ENCODE peak calls at places on chromosomes 2 and 18, in five cellular contexts. One of them, this sample, is unnamed.

GRCh38 chr18:72174972-72175649 is 369.0 kb downstream of the CBLN2 start:
- DNase-seq in naive thymus-derived CD4-positive, alpha-beta T cell: no peak
- DNase-seq in fibroblast of lung: no peak
- DNase-seq in effector memory CD4-positive, alpha-beta T cell: no peak
- DNase-seq in right cardiac atrium: no peak
- DNase-seq in this sample: no peak

GRCh38 chr2:241720560-241720959 is 13.9 kb upstream of the D2HGDH start:
- DNase-seq in naive thymus-derived CD4-positive, alpha-beta T cell: no peak
- DNase-seq in fibroblast of lung: no peak
- DNase-seq in effector memory CD4-positive, alpha-beta T cell: no peak
- DNase-seq in right cardiac atrium: no peak
- DNase-seq in this sample: no peak

GRCh38 chr2:105121417-105121816 is 83.5 kb downstream of the MRPS9 start:
- DNase-seq in naive thymus-derived CD4-positive, alpha-beta T cell: no peak
- DNase-seq in fibroblast of lung: no peak
- DNase-seq in effector memory CD4-positive, alpha-beta T cell: no peak
- DNase-seq in right cardiac atrium: no peak
- DNase-seq in this sample: no peak

GRCh38 chr2:231680992-231681852 is 27.1 kb upstream of the PTMA start:
- DNase-seq in naive thymus-derived CD4-positive, alpha-beta T cell: no peak
- DNase-seq in fibroblast of lung: peak; percentile 86
- DNase-seq in effector memory CD4-positive, alpha-beta T cell: no peak
- DNase-seq in right cardiac atrium: peak; percentile 91
- DNase-seq in this sample: no peak

GRCh38 chr2:187566712-187567111 is 12.5 kb upstream of the TFPI start:
- DNase-seq in naive thymus-derived CD4-positive, alpha-beta T cell: no peak
- DNase-seq in fibroblast of lung: no peak
- DNase-seq in effector memory CD4-positive, alpha-beta T cell: no peak
- DNase-seq in right cardiac atrium: no peak
- DNase-seq in this sample: no peak

GRCh38 chr2:231613655-231614558 is 21.2 kb downstream of the TEX44 start:
- DNase-seq in naive thymus-derived CD4-positive, alpha-beta T cell: peak; percentile 33
- DNase-seq in fibroblast of lung: peak; percentile 86
- DNase-seq in effector memory CD4-positive, alpha-beta T cell: peak; percentile 45
- DNase-seq in right cardiac atrium: peak; percentile 96
- DNase-seq in this sample: no peak

GRCh38 chr2:239361311-239361642 is 39.5 kb downstream of the HDAC4 start:
- DNase-seq in naive thymus-derived CD4-positive, alpha-beta T cell: no peak
- DNase-seq in fibroblast of lung: no peak
- DNase-seq in effector memory CD4-positive, alpha-beta T cell: no peak
- DNase-seq in right cardiac atrium: no peak
- DNase-seq in this sample: no peak

GRCh38 chr2:68463287-68463877 is 3.7 kb downstream of the FBXO48 start:
- DNase-seq in naive thymus-derived CD4-positive, alpha-beta T cell: peak; percentile 54
- DNase-seq in fibroblast of lung: peak; percentile 46
- DNase-seq in effector memory CD4-positive, alpha-beta T cell: no peak
- DNase-seq in right cardiac atrium: no peak
- DNase-seq in this sample: no peak

GRCh38 chr2:151878655-151879563 is 50.7 kb upstream of the ARL5A start:
- DNase-seq in naive thymus-derived CD4-positive, alpha-beta T cell: no peak
- DNase-seq in fibroblast of lung: peak; percentile 66
- DNase-seq in effector memory CD4-positive, alpha-beta T cell: no peak
- DNase-seq in right cardiac atrium: no peak
- DNase-seq in this sample: no peak

GRCh38 chr2:2269426-2269825 is 61.6 kb downstream of the MYT1L start:
- DNase-seq in naive thymus-derived CD4-positive, alpha-beta T cell: no peak
- DNase-seq in fibroblast of lung: no peak
- DNase-seq in effector memory CD4-positive, alpha-beta T cell: no peak
- DNase-seq in right cardiac atrium: no peak
- DNase-seq in this sample: no peak

GRCh38 chr2:3409627-3410170 is 30.2 kb downstream of the TRAPPC12 start:
- DNase-seq in naive thymus-derived CD4-positive, alpha-beta T cell: no peak
- DNase-seq in fibroblast of lung: no peak
- DNase-seq in effector memory CD4-positive, alpha-beta T cell: no peak
- DNase-seq in right cardiac atrium: no peak
- DNase-seq in this sample: no peak

GRCh38 chr2:47357475-47357874 is 45.5 kb upstream of the MSH2 start:
- DNase-seq in naive thymus-derived CD4-positive, alpha-beta T cell: no peak
- DNase-seq in fibroblast of lung: peak; percentile 89
- DNase-seq in effector memory CD4-positive, alpha-beta T cell: no peak
- DNase-seq in right cardiac atrium: no peak
- DNase-seq in this sample: no peak

GRCh38 chr2:47354013-47354816 is 48.7 kb upstream of the MSH2 start:
- DNase-seq in naive thymus-derived CD4-positive, alpha-beta T cell: no peak
- DNase-seq in fibroblast of lung: peak; percentile 66
- DNase-seq in effector memory CD4-positive, alpha-beta T cell: no peak
- DNase-seq in right cardiac atrium: no peak
- DNase-seq in this sample: no peak

GRCh38 chr2:47360283-47360682 is 42.7 kb upstream of the MSH2 start:
- DNase-seq in naive thymus-derived CD4-positive, alpha-beta T cell: no peak
- DNase-seq in fibroblast of lung: no peak
- DNase-seq in effector memory CD4-positive, alpha-beta T cell: no peak
- DNase-seq in right cardiac atrium: no peak
- DNase-seq in this sample: no peak

GRCh38 chr2:47359375-47359868 is 43.5 kb upstream of the MSH2 start:
- DNase-seq in naive thymus-derived CD4-positive, alpha-beta T cell: no peak
- DNase-seq in fibroblast of lung: no peak
- DNase-seq in effector memory CD4-positive, alpha-beta T cell: no peak
- DNase-seq in right cardiac atrium: no peak
- DNase-seq in this sample: no peak

GRCh38 chr2:47354817-47355653 is 47.9 kb upstream of the MSH2 start:
- DNase-seq in naive thymus-derived CD4-positive, alpha-beta T cell: no peak
- DNase-seq in fibroblast of lung: no peak
- DNase-seq in effector memory CD4-positive, alpha-beta T cell: no peak
- DNase-seq in right cardiac atrium: no peak
- DNase-seq in this sample: no peak
- H3K27ac ChIP-seq in naive thymus-derived CD4-positive, alpha-beta T cell: no peak overlapping the region
- H3K27ac ChIP-seq in fibroblast of lung: no peak overlapping the region
- H3K27ac ChIP-seq in effector memory CD4-positive, alpha-beta T cell: no peak overlapping the region
- H3K27ac ChIP-seq in right cardiac atrium: no peak overlapping the region
- H3K27ac ChIP-seq in this sample: no peak overlapping the region

GRCh38 chr2:233165895-233166661 is 85.4 kb upstream of the ATG16L1 start:
- DNase-seq in naive thymus-derived CD4-positive, alpha-beta T cell: no peak
- DNase-seq in fibroblast of lung: peak; percentile 13
- DNase-seq in effector memory CD4-positive, alpha-beta T cell: no peak
- DNase-seq in right cardiac atrium: peak; percentile 64
- DNase-seq in this sample: no peak
- H3K27ac ChIP-seq in naive thymus-derived CD4-positive, alpha-beta T cell: no peak overlapping the region
- H3K27ac ChIP-seq in fibroblast of lung: no peak overlapping the region
- H3K27ac ChIP-seq in effector memory CD4-positive, alpha-beta T cell: peak overlapping the region; percentile 15
- H3K27ac ChIP-seq in right cardiac atrium: no peak overlapping the region
- H3K27ac ChIP-seq in this sample: no peak overlapping the region

GRCh38 chr2:56539618-56540017 is 355.8 kb downstream of the CCDC85A start:
- DNase-seq in naive thymus-derived CD4-positive, alpha-beta T cell: no peak
- DNase-seq in fibroblast of lung: no peak
- DNase-seq in effector memory CD4-positive, alpha-beta T cell: no peak
- DNase-seq in right cardiac atrium: no peak
- DNase-seq in this sample: no peak

GRCh38 chr2:56540467-56540866 is 356.7 kb downstream of the CCDC85A start:
- DNase-seq in naive thymus-derived CD4-positive, alpha-beta T cell: no peak
- DNase-seq in fibroblast of lung: peak; percentile 23
- DNase-seq in effector memory CD4-positive, alpha-beta T cell: no peak
- DNase-seq in right cardiac atrium: no peak
- DNase-seq in this sample: no peak

GRCh38 chr2:56537756-56538155 is 354.0 kb downstream of the CCDC85A start:
- DNase-seq in naive thymus-derived CD4-positive, alpha-beta T cell: no peak
- DNase-seq in fibroblast of lung: peak; percentile 39
- DNase-seq in effector memory CD4-positive, alpha-beta T cell: no peak
- DNase-seq in right cardiac atrium: no peak
- DNase-seq in this sample: no peak

GRCh38 chr2:56540901-56541300 is 357.1 kb downstream of the CCDC85A start:
- DNase-seq in naive thymus-derived CD4-positive, alpha-beta T cell: no peak
- DNase-seq in fibroblast of lung: peak; percentile 25
- DNase-seq in effector memory CD4-positive, alpha-beta T cell: no peak
- DNase-seq in right cardiac atrium: no peak
- DNase-seq in this sample: no peak

GRCh38 chr2:56542213-56542612 is 358.4 kb downstream of the CCDC85A start:
- DNase-seq in naive thymus-derived CD4-positive, alpha-beta T cell: no peak
- DNase-seq in fibroblast of lung: no peak
- DNase-seq in effector memory CD4-positive, alpha-beta T cell: no peak
- DNase-seq in right cardiac atrium: no peak
- DNase-seq in this sample: no peak
- H3K27ac ChIP-seq in naive thymus-derived CD4-positive, alpha-beta T cell: no peak overlapping the region
- H3K27ac ChIP-seq in fibroblast of lung: no peak overlapping the region
- H3K27ac ChIP-seq in effector memory CD4-positive, alpha-beta T cell: no peak overlapping the region
- H3K27ac ChIP-seq in right cardiac atrium: no peak overlapping the region
- H3K27ac ChIP-seq in this sample: no peak overlapping the region

GRCh38 chr2:112888350-112888749 is 22.6 kb upstream of the IL37 start:
- DNase-seq in naive thymus-derived CD4-positive, alpha-beta T cell: no peak
- DNase-seq in fibroblast of lung: no peak
- DNase-seq in effector memory CD4-positive, alpha-beta T cell: no peak
- DNase-seq in right cardiac atrium: no peak
- DNase-seq in this sample: no peak
- H3K27ac ChIP-seq in naive thymus-derived CD4-positive, alpha-beta T cell: no peak overlapping the region
- H3K27ac ChIP-seq in fibroblast of lung: no peak overlapping the region
- H3K27ac ChIP-seq in effector memory CD4-positive, alpha-beta T cell: no peak overlapping the region
- H3K27ac ChIP-seq in right cardiac atrium: no peak overlapping the region
- H3K27ac ChIP-seq in this sample: no peak overlapping the region

GRCh38 chr18:35122586-35123224 is 81.5 kb downstream of the MAPRE2 start:
- DNase-seq in naive thymus-derived CD4-positive, alpha-beta T cell: no peak
- DNase-seq in fibroblast of lung: peak; percentile 2
- DNase-seq in effector memory CD4-positive, alpha-beta T cell: no peak
- DNase-seq in right cardiac atrium: no peak
- DNase-seq in this sample: no peak
- H3K27ac ChIP-seq in naive thymus-derived CD4-positive, alpha-beta T cell: no peak overlapping the region
- H3K27ac ChIP-seq in fibroblast of lung: no peak overlapping the region
- H3K27ac ChIP-seq in effector memory CD4-positive, alpha-beta T cell: no peak overlapping the region
- H3K27ac ChIP-seq in right cardiac atrium: no peak overlapping the region
- H3K27ac ChIP-seq in this sample: no peak overlapping the region

GRCh38 chr2:189544638-189545037 is 35.9 kb downstream of the SLC40A1 start:
- DNase-seq in naive thymus-derived CD4-positive, alpha-beta T cell: no peak
- DNase-seq in fibroblast of lung: no peak
- DNase-seq in effector memory CD4-positive, alpha-beta T cell: no peak
- DNase-seq in right cardiac atrium: no peak
- DNase-seq in this sample: no peak

GRCh38 chr2:189540551-189540950 is 40.0 kb downstream of the SLC40A1 start:
- DNase-seq in naive thymus-derived CD4-positive, alpha-beta T cell: no peak
- DNase-seq in fibroblast of lung: no peak
- DNase-seq in effector memory CD4-positive, alpha-beta T cell: no peak
- DNase-seq in right cardiac atrium: no peak
- DNase-seq in this sample: no peak

GRCh38 chr2:189538402-189538801 is 42.2 kb downstream of the SLC40A1 start:
- DNase-seq in naive thymus-derived CD4-positive, alpha-beta T cell: no peak
- DNase-seq in fibroblast of lung: no peak
- DNase-seq in effector memory CD4-positive, alpha-beta T cell: no peak
- DNase-seq in right cardiac atrium: no peak
- DNase-seq in this sample: no peak

GRCh38 chr2:189542145-189542882 is 38.3 kb downstream of the SLC40A1 start:
- DNase-seq in naive thymus-derived CD4-positive, alpha-beta T cell: no peak
- DNase-seq in fibroblast of lung: no peak
- DNase-seq in effector memory CD4-positive, alpha-beta T cell: no peak
- DNase-seq in right cardiac atrium: no peak
- DNase-seq in this sample: no peak

DNA sequence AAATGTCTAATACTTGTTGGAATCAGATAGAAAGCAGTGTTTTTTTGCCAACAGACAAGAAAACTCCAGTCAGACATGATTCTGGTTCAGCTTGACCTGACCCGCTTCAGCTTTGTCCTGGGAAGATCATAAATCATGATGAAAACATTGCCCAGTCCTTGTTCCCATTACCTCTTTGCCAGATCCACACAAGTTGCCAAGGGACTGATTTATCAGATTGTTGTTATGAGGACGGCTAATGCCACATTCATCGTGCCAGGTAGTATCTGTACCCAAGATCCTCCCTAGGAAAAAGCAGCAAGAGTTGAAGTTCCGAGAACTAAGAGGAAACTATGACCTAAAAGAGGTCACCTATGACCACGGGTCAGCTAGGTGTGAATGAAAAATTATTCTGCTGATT is 39.0 kb downstream of the SLC40A1 start:
- DNase-seq in naive thymus-derived CD4-positive, alpha-beta T cell: no peak
- DNase-seq in fibroblast of lung: no peak
- DNase-seq in effector memory CD4-positive, alpha-beta T cell: no peak
- DNase-seq in right cardiac atrium: no peak
- DNase-seq in this sample: no peak
- H3K27ac ChIP-seq in naive thymus-derived CD4-positive, alpha-beta T cell: no peak overlapping the region
- H3K27ac ChIP-seq in fibroblast of lung: no peak overlapping the region
- H3K27ac ChIP-seq in effector memory CD4-positive, alpha-beta T cell: no peak overlapping the region
- H3K27ac ChIP-seq in right cardiac atrium: no peak overlapping the region
- H3K27ac ChIP-seq in this sample: no peak overlapping the region

GRCh38 chr2:159891917-159892691 is 94.1 kb upstream of the CD302 start:
- DNase-seq in naive thymus-derived CD4-positive, alpha-beta T cell: no peak
- DNase-seq in fibroblast of lung: peak; percentile 88
- DNase-seq in effector memory CD4-positive, alpha-beta T cell: no peak
- DNase-seq in right cardiac atrium: no peak
- DNase-seq in this sample: no peak
- H3K27ac ChIP-seq in naive thymus-derived CD4-positive, alpha-beta T cell: no peak overlapping the region
- H3K27ac ChIP-seq in fibroblast of lung: no peak overlapping the region
- H3K27ac ChIP-seq in effector memory CD4-positive, alpha-beta T cell: no peak overlapping the region
- H3K27ac ChIP-seq in right cardiac atrium: no peak overlapping the region
- H3K27ac ChIP-seq in this sample: no peak overlapping the region

GRCh38 chr2:230085201-230085600 is 16.5 kb upstream of the SLC16A14 start:
- DNase-seq in naive thymus-derived CD4-positive, alpha-beta T cell: no peak
- DNase-seq in fibroblast of lung: no peak
- DNase-seq in effector memory CD4-positive, alpha-beta T cell: no peak
- DNase-seq in right cardiac atrium: no peak
- DNase-seq in this sample: no peak

DNA sequence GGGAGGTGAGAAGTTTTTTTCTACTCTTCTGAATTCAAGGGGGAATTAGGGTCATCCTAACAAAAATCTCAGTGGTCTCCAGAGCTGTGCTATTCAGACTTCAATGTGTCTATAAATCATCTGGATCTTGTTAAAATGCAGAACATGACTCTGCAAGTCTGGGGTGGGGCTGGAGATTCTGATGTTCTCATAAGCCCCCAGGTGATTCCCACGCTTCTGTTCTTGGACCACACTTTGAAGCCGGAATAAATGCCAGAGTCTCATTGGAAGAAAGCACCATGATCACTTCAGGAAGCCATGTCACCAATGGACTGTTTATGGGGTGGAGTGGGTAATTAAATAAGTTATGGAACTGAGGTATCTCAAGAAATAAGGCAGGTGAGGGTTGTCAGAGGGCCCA is 22.3 kb upstream of the SLC16A14 start:
- DNase-seq in naive thymus-derived CD4-positive, alpha-beta T cell: no peak
- DNase-seq in fibroblast of lung: no peak
- DNase-seq in effector memory CD4-positive, alpha-beta T cell: no peak
- DNase-seq in right cardiac atrium: no peak
- DNase-seq in this sample: no peak
- H3K27ac ChIP-seq in naive thymus-derived CD4-positive, alpha-beta T cell: no peak overlapping the region
- H3K27ac ChIP-seq in fibroblast of lung: no peak overlapping the region
- H3K27ac ChIP-seq in effector memory CD4-positive, alpha-beta T cell: no peak overlapping the region
- H3K27ac ChIP-seq in right cardiac atrium: no peak overlapping the region
- H3K27ac ChIP-seq in this sample: no peak overlapping the region

DNA sequence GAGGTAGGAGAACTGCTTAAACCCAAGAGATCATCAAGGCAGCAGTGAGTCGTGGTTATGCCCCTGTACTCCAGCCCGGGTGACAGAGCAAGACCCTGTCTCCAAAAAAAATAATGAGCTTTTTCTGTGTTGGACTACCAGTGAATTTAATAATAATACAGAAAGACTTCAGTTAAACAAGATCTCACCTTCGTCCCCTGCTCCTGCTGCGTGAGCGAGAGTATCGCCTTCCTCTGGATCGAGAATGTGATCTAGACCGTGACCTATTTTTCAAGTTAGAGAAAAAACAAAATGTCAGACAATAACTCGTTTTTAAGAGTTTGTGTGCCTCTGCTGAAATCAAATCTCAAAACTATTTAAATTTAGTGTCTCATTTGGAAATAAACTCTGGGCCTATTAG is 2.8 kb downstream of the SRSF7 start:
- DNase-seq in naive thymus-derived CD4-positive, alpha-beta T cell: no peak
- DNase-seq in fibroblast of lung: no peak
- DNase-seq in effector memory CD4-positive, alpha-beta T cell: no peak
- DNase-seq in right cardiac atrium: no peak
- DNase-seq in this sample: no peak
- H3K27ac ChIP-seq in naive thymus-derived CD4-positive, alpha-beta T cell: peak overlapping the region; percentile 35
- H3K27ac ChIP-seq in fibroblast of lung: no peak overlapping the region
- H3K27ac ChIP-seq in effector memory CD4-positive, alpha-beta T cell: peak overlapping the region; percentile 35
- H3K27ac ChIP-seq in right cardiac atrium: no peak overlapping the region
- H3K27ac ChIP-seq in this sample: peak overlapping the region; percentile 71